ENCODE peak calls at places on chromosomes 2 and 18, in six cellular contexts. B is gastrocnemius medialis, V is psoas muscle, D is K562, T is HepG2, S is lower lobe of right lung. G is an unnamed sample. For H3K4me1, the result is how much of the 10 kb centered on the place peaks cover.

GRCh38 chr18:56945171-56945863 is 201.6 kb upstream of the BOD1L2 start:
- ATAC-seq in B (no peak), V (no peak), D (no peak), T (no peak), S (no peak), G (no peak)

GRCh38 chr2:137511526-137511925 is 452.7 kb upstream of the HNMT start:
- ATAC-seq in B (no peak), V (no peak), D (no peak), T (no peak), S (no peak), G (no peak)

GRCh38 chr2:37829202-37829601 is 95.9 kb upstream of the RMDN2 start:
- ATAC-seq in B (peak), V (no peak), D (no peak), T (no peak), S (peak), G (peak)

GRCh38 chr2:130972410-130972809 is 120.8 kb downstream of the FAM168B start:
- ATAC-seq in B (no peak), V (no peak), D (no peak), T (no peak), S (no peak), G (no peak)

GRCh38 chr18:2963048-2963447 is 49.9 kb downstream of the LPIN2 start:
- ATAC-seq in B (no peak), V (no peak), D (no peak), T (no peak), S (no peak), G (no peak)

GRCh38 chr2:38386377-38386776 is 9.3 kb upstream of the ATL2 start:
- ATAC-seq in B (no peak), V (no peak), D (peak), T (peak), S (no peak), G (no peak)

GRCh38 chr2:100059638-100060037 is 82.8 kb downstream of the AFF3 start:
- ATAC-seq in B (no peak), V (no peak), D (no peak), T (no peak), S (no peak), G (no peak)

GRCh38 chr18:56447972-56448371 is 190.4 kb downstream of the TXNL1 start:
- ATAC-seq in B (no peak), V (no peak), D (no peak), T (no peak), S (no peak), G (no peak)

GRCh38 chr2:43802135-43802534 is 28.3 kb downstream of the DYNC2LI1 start:
- ATAC-seq in B (no peak), V (no peak), D (no peak), T (no peak), S (no peak), G (no peak)

GRCh38 chr18:79585395-79586370 is 93.9 kb upstream of the CTDP1 start:
- ATAC-seq in B (no peak), V (no peak), D (peak), T (peak), S (no peak), G (no peak)

GRCh38 chr2:73257425-73258125 is 23.5 kb downstream of the CCT7 start:
- ATAC-seq in B (no peak), V (no peak), D (peak), T (no peak), S (no peak), G (no peak)

GRCh38 chr2:98438190-98439133 is 6.2 kb upstream of the INPP4A start:
- ATAC-seq in B (no peak), V (no peak), D (no peak), T (no peak), S (no peak), G (no peak)

GRCh38 chr2:55824554-55825096 is 99.0 kb downstream of the EFEMP1 start:
- ATAC-seq in B (no peak), V (no peak), D (peak), T (peak), S (no peak), G (no peak)

GRCh38 chr2:182064024-182064880 is 78.6 kb downstream of the PPP1R1C start:
- ATAC-seq in B (peak), V (no peak), D (no peak), T (no peak), S (no peak), G (peak)

GRCh38 chr18:3293196-3293951 is 31.4 kb downstream of the MYL12B start:
- ATAC-seq in B (no peak), V (no peak), D (no peak), T (no peak), S (no peak), G (no peak)

GRCh38 chr2:189610700-189611099 is 30.1 kb upstream of the SLC40A1 start:
- ATAC-seq in B (no peak), V (no peak), D (peak), T (no peak), S (no peak), G (no peak)

GRCh38 chr18:272650-273049 is 4.8 kb upstream of the THOC1 start:
- ATAC-seq in B (no peak), V (no peak), D (no peak), T (no peak), S (no peak), G (no peak)

GRCh38 chr2:69770747-69771146 is 28.8 kb downstream of the ANXA4 start:
- ATAC-seq in B (peak), V (peak), D (no peak), T (no peak), S (no peak), G (no peak)

GRCh38 chr18:8301427-8302172 is 307.6 kb upstream of the RAB12 start:
- ATAC-seq in B (no peak), V (no peak), D (no peak), T (peak), S (peak), G (no peak)

GRCh38 chr2:65658871-65659270 is 226.5 kb upstream of the SPRED2 start:
- ATAC-seq in B (no peak), V (no peak), D (no peak), T (no peak), S (no peak), G (no peak)

GRCh38 chr2:46230677-46231425 is 66.4 kb upstream of the EPAS1 start:
- ATAC-seq in B (no peak), V (no peak), D (no peak), T (no peak), S (no peak), G (no peak)

GRCh38 chr2:201965550-201965949 is 68.1 kb upstream of the FZD7 start:
- ATAC-seq in B (no peak), V (no peak), D (peak), T (peak), S (no peak), G (no peak)
- TF ChIP-seq CTCF in B (no peak), V (no peak), D (peak), T (peak), S (peak), G (peak)

DNA sequence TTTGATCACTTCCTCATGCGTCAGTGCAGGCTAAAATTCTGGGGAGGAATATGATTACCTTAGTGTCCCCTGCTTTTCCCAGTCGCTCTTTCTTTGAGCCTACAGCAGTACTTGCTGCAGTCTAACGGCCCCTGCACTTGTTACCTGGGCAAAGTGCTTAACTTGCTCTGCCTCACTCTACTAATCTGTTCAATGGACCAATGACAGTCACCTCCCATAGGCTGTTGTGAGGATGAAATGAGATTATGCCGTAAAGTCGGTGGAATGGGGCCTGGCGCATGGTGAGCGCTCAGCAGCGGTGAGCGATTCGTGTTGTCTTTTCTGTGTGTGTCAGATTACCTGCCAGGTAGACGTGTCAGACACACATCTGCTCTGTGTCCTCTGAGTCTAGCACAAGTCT is 5.3 kb downstream of the TNS1 start:
- ATAC-seq in B (no peak), V (no peak), D (no peak), T (no peak), S (no peak), G (no peak)
- H3K4me1 ChIP-seq in B (under half), V (under half), D (under half), T (under half), S (under half), G (under half)

GRCh38 chr18:74291771-74292540 is at the start of gene CYB5A:
- ATAC-seq in B (peak), V (peak), D (peak), T (peak), S (peak), G (peak)
- TF ChIP-seq CTCF in B (no peak), V (no peak), D (no peak), T (peak), S (no peak), G (no peak)

DNA sequence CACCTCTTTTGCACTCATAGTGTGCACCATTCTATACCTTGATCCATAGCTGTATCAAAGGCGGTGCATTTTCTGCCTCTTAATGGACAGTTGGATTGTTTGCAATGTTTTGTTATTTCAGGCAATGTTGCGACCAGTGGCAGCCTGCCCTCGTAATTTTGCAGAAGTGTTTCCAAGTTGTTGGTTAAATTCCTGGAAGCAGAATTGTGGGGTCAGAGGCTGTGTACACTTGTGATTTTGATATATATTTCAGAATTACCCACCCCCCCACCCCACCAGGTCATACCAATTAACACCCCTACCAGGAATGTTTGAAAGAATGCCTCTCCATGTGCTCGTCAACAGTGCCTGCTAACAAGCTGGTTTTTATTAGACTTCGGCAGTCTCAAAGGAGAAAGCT is 32.4 kb upstream of the IL1R1 start:
- ATAC-seq in B (no peak), V (no peak), D (no peak), T (no peak), S (peak), G (no peak)
- H3K4me1 ChIP-seq in B (under half), V (under half), D (under half), T (half or more), S (half or more), G (under half)

DNA sequence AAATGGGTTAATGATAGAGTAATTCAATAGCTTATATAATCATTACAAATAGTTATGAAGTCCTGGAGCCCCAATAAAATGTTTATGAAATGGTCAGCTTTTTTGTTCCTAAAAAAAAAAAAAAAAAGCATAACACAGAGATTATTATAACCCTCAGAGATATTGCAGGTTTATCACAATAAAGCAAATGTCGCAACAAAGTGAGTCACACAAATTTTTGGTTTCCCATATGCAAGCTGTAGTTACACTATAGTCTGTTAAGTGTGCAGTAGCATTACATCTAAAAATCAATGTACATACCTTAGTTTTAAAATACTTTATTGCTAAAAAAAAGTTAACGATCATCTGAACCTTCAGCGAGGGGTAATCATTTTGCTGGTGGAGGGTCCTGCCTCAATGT is 20.0 kb downstream of the WDFY1 start:
- ATAC-seq in B (no peak), V (no peak), D (no peak), T (no peak), S (no peak), G (no peak)
- TF ChIP-seq CTCF in B (no peak), V (no peak), D (no peak), T (no peak), S (no peak), G (no peak)

GRCh38 chr2:237294509-237294908 is 119.5 kb downstream of the COL6A3 start:
- ATAC-seq in B (no peak), V (no peak), D (no peak), T (no peak), S (no peak), G (no peak)
- H3K4me1 ChIP-seq in B (under half), V (under half), D (under half), T (under half), S (under half), G (under half)

GRCh38 chr2:25253153-25253617 is 84.8 kb upstream of the POMC start:
- ATAC-seq in B (no peak), V (no peak), D (no peak), T (no peak), S (no peak), G (no peak)
- TF ChIP-seq CTCF in B (no peak), V (no peak), D (no peak), T (no peak), S (no peak), G (no peak)

GRCh38 chr18:55360061-55360460 is 227.9 kb downstream of the TCF4 start:
- ATAC-seq in B (no peak), V (no peak), D (no peak), T (no peak), S (no peak), G (no peak)

GRCh38 chr18:55362303-55362702 is 225.7 kb downstream of the TCF4 start:
- ATAC-seq in B (no peak), V (no peak), D (no peak), T (no peak), S (no peak), G (no peak)

GRCh38 chr18:55369346-55369745 is 218.6 kb downstream of the TCF4 start:
- ATAC-seq in B (peak), V (no peak), D (no peak), T (no peak), S (no peak), G (no peak)

GRCh38 chr18:55365342-55365741 is 222.7 kb downstream of the TCF4 start:
- ATAC-seq in B (no peak), V (no peak), D (no peak), T (no peak), S (no peak), G (no peak)
- H3K4me1 ChIP-seq in B (under half), V (under half), D (under half), T (under half), S (under half), G (under half)

DNA sequence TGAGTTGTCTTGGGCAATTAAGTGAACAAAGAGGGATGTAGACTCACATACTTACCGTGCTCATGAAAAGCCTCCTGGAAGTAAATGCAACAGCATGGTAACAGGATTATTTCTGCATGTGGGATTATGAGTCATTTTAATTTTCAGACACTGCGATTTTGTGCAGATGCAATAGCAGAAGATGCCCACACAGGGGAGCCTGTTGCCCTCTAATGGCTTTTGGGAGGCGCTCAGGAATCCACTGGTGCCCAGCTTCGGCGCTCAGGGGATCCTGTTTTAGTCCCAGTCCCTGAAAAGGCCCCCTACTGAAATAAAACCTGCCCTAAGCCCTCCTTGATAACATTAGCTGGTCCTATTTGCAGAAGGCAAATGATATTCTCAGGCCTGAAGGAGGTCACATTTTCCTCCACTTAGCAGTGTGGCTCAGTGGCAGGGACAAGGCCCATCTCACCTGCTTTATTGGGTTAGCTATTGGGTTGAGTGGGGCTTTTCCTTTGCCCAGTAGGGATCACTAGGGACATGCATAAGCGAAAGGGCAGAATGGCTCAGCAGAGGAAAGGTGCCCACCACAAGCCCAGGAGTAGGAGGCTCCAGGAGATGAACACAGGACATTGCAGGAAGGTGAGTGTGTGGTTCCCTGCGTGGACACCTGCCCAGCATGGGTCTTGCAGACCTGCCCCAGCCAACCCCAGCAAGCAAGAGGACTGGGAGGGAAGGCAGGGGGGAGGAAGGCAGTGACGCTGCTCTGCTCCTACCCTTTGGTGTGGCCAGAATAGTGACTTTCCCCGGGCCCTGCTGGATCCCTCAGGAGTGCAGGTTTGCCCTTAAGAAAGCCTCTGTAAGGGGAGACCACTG is 26.5 kb upstream of the KCNS3 start:
- ATAC-seq in B (peak), V (peak), D (peak), T (peak), S (peak), G (peak)
- TF ChIP-seq CTCF in B (peak), V (peak), D (peak), T (peak), S (peak), G (peak)

DNA sequence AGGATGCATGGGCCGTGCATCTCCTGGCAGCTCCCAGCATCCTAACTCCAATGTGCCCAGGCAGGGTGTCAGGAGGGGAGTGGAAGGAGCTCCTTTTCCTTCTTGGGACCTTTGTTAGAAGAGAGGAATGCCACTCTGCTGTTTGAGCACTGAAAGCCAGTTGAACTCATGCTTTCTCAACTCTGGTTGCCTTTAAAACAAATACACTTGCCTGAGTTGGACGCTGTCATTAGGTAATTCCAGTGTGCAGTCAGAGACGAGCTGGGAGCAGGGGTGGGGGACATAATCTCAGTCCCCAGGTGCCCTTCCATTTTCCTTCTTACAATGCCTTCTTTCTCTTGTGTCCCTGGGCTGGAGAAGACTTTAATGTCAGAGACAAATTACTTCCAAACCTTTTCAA is 44.4 kb upstream of the IL1R2 start:
- ATAC-seq in B (no peak), V (no peak), D (no peak), T (no peak), S (no peak), G (no peak)
- H3K4me1 ChIP-seq in B (under half), V (under half), D (under half), T (under half), S (under half), G (under half)

G was measured in gastroesophageal sphincter.